ENCODE peak calls at places on chromosomes 11 and 22, in six cellular contexts. F is KG1; Z is HEK293T; U is activated T-helper 1 cell treated with anti-CD3 and anti-CD28 coated beads, Interleukin-2, amount 50 U/mL, for 16 hours; X is mesendoderm; E is choroid plexus epithelial cell. W is an unnamed sample.

GRCh38 chr11:114196994-114197702 is 99.1 kb upstream of the NNMT start:
- DNase-seq in X (no peak), E (peak; percentile 39), Z (no peak), U (no peak), F (no peak), W (no peak)

GRCh38 chr22:28222976-28223375 is 303.9 kb upstream of the PITPNB start:
- DNase-seq in E (peak; percentile 74), Z (no peak), F (no peak), U (no peak), X (no peak), W (no peak)

GRCh38 chr11:79940165-79940564 is 499.3 kb upstream of the TENM4 start:
- DNase-seq in Z (no peak), X (peak; percentile 37), U (no peak), F (no peak), E (no peak), W (no peak)

GRCh38 chr11:123330948-123331347 is 99.1 kb upstream of the GRAMD1B start:
- DNase-seq in E (no peak), X (no peak), F (no peak), U (no peak), Z (no peak), W (no peak)

GRCh38 chr11:19698493-19699292 is 13.9 kb upstream of the NAV2 start:
- DNase-seq in Z (no peak), U (no peak), E (peak; percentile 44), X (no peak), F (no peak), W (no peak)

GRCh38 chr11:128196235-128196634 is 391.1 kb downstream of the ETS1 start:
- DNase-seq in F (no peak), E (peak; percentile 26), X (no peak), Z (no peak), U (no peak), W (no peak)

GRCh38 chr22:26086359-26086758 is 82.9 kb upstream of the SEZ6L start:
- DNase-seq in X (peak; percentile 9), Z (no peak), U (no peak), F (no peak), E (no peak), W (no peak)

GRCh38 chr11:11987503-11988022 is 20.9 kb downstream of the DKK3 start:
- DNase-seq in U (no peak), Z (no peak), E (peak; percentile 67), X (peak; percentile 93), F (no peak), W (no peak)

GRCh38 chr11:132349806-132350733 is 979.7 kb downstream of the NTM start:
- DNase-seq in F (no peak), X (no peak), Z (no peak), U (no peak), E (peak; percentile 7), W (no peak)

GRCh38 chr22:24040946-24041345 is 29.8 kb downstream of the CABIN1 start:
- DNase-seq in E (no peak), U (no peak), Z (peak; percentile 3), F (no peak), X (no peak), W (no peak)

GRCh38 chr11:61718613-61719302 is 33.7 kb upstream of the MYRF start:
- DNase-seq in Z (peak; percentile 45), F (no peak), E (peak; percentile 63), X (peak; percentile 93), U (no peak), W (no peak)

GRCh38 chr22:48937032-48937639 is 890.5 kb downstream of the BRD1 start:
- DNase-seq in Z (no peak), E (no peak), F (no peak), X (no peak), U (no peak), W (no peak)

GRCh38 chr11:128879817-128880216 is 11.3 kb upstream of the KCNJ5 start:
- DNase-seq in F (no peak), Z (no peak), U (no peak), E (no peak), X (peak; percentile 80), W (no peak)

GRCh38 chr11:102111787-102112653 is 1.8 kb downstream of the YAP1 start:
- DNase-seq in F (no peak), U (no peak), Z (no peak), X (no peak), E (peak; percentile 79), W (peak; percentile 97)

GRCh38 chr11:299951-300735 is 817 bp upstream of the IFITM5 start:
- DNase-seq in Z (no peak), X (peak; percentile 54), U (no peak), F (no peak), E (peak; percentile 20), W (no peak)

GRCh38 chr22:49100764-49101163 is 726.9 kb downstream of the BRD1 start:
- DNase-seq in U (no peak), F (no peak), E (no peak), X (no peak), Z (no peak), W (no peak)

GRCh38 chr11:61645179-61645868 is 34.9 kb upstream of the DAGLA start:
- DNase-seq in E (no peak), Z (no peak), U (no peak), X (no peak), F (no peak), W (no peak)

GRCh38 chr22:22375586-22376351 is 131.2 kb downstream of the VPREB1 start:
- DNase-seq in Z (no peak), U (no peak), X (no peak), F (no peak), E (no peak), W (no peak)

GRCh38 chr11:111735262-111736116 is 30.7 kb downstream of the PPP2R1B start:
- DNase-seq in U (no peak), Z (peak; percentile 61), F (no peak), X (peak; percentile 65), E (peak; percentile 99), W (peak; percentile 78)

GRCh38 chr11:64331569-64332371 is 8.2 kb upstream of the CCDC88B start:
- DNase-seq in F (peak; percentile 97), Z (peak; percentile 59), U (peak; percentile 29), X (peak; percentile 71), E (peak; percentile 86), W (peak; percentile 96)

GRCh38 chr11:1085440-1086170 is 10.9 kb downstream of the MUC2 start:
- DNase-seq in F (no peak), E (no peak), Z (no peak), X (no peak), U (no peak), W (no peak)

GRCh38 chr22:40178417-40179409 is 988 bp downstream of the TNRC6B start:
- DNase-seq in F (peak; percentile 21), Z (no peak), U (no peak), X (peak; percentile 94), E (peak; percentile 54), W (peak; percentile 25)

GRCh38 chr11:100861221-100861620 is 174.1 kb downstream of the ARHGAP42 start:
- DNase-seq in X (no peak), Z (no peak), E (no peak), F (no peak), U (no peak), W (peak; percentile 48)

GRCh38 chr11:12692238-12693074 is 18.2 kb downstream of the TEAD1 start:
- DNase-seq in Z (peak; percentile 69), F (no peak), X (peak; percentile 54), U (no peak), E (peak; percentile 97), W (peak; percentile 93)

GRCh38 chr11:14414470-14415461 is 55.8 kb upstream of the RRAS2 start:
- DNase-seq in X (peak; percentile 56), F (peak; percentile 38), E (peak; percentile 39), Z (no peak), U (peak; percentile 28), W (no peak)

GRCh38 chr11:8097926-8098325 is 16.9 kb downstream of the TUB start:
- DNase-seq in F (no peak), X (no peak), Z (no peak), U (no peak), E (no peak), W (no peak)

GRCh38 chr11:98835336-98835735 is 185.4 kb upstream of the CNTN5 start:
- DNase-seq in Z (no peak), F (no peak), E (no peak), U (no peak), X (no peak), W (no peak)

GRCh38 chr11:94129505-94130335 is 1.1 kb downstream of the PANX1 start:
- DNase-seq in Z (no peak), X (no peak), E (no peak), F (no peak), U (no peak), W (peak; percentile 77)

W was measured in HT-29.